ENCODE peak calls at places on chromosomes 4 and X, in eight cellular contexts. One of them, this sample, is unnamed.

GRCh38 chrX:13662537-13662841 is 9.5 kb downstream of the TCEANC start:
- DNase-seq in SK-N-SH: no peak
- DNase-seq in right lobe of liver: no peak
- DNase-seq in WERI-Rb-1: no peak
- DNase-seq in tibial artery: no peak
- DNase-seq in endodermal cell: no peak
- DNase-seq in dorsolateral prefrontal cortex: no peak
- DNase-seq in left lung: no peak
- DNase-seq in this sample: no peak

GRCh38 chrX:136048446-136048845 is 63.2 kb downstream of the SLC9A6 start:
- DNase-seq in SK-N-SH: no peak
- DNase-seq in right lobe of liver: no peak
- DNase-seq in WERI-Rb-1: no peak
- DNase-seq in tibial artery: no peak
- DNase-seq in endodermal cell: no peak
- DNase-seq in dorsolateral prefrontal cortex: no peak
- DNase-seq in left lung: no peak
- DNase-seq in this sample: no peak

GRCh38 chr4:54433686-54434085 is 204.6 kb downstream of the PDGFRA start:
- DNase-seq in SK-N-SH: no peak
- DNase-seq in right lobe of liver: no peak
- DNase-seq in WERI-Rb-1: no peak
- DNase-seq in tibial artery: no peak
- DNase-seq in endodermal cell: peak; percentile 72
- DNase-seq in dorsolateral prefrontal cortex: no peak
- DNase-seq in left lung: no peak
- DNase-seq in this sample: no peak

GRCh38 chr4:138910201-138910913 is 105.2 kb upstream of the NOCT start:
- DNase-seq in SK-N-SH: peak; percentile 52
- DNase-seq in right lobe of liver: no peak
- DNase-seq in WERI-Rb-1: no peak
- DNase-seq in tibial artery: no peak
- DNase-seq in endodermal cell: no peak
- DNase-seq in dorsolateral prefrontal cortex: no peak
- DNase-seq in left lung: no peak
- DNase-seq in this sample: no peak

GRCh38 chr4:8373270-8373972 is 67.1 kb downstream of the ACOX3 start:
- DNase-seq in SK-N-SH: no peak
- DNase-seq in right lobe of liver: no peak
- DNase-seq in WERI-Rb-1: no peak
- DNase-seq in tibial artery: no peak
- DNase-seq in endodermal cell: no peak
- DNase-seq in dorsolateral prefrontal cortex: no peak
- DNase-seq in left lung: no peak
- DNase-seq in this sample: no peak

GRCh38 chrX:10507181-10507580 is 113.2 kb downstream of the MID1 start:
- DNase-seq in SK-N-SH: no peak
- DNase-seq in right lobe of liver: no peak
- DNase-seq in WERI-Rb-1: no peak
- DNase-seq in tibial artery: no peak
- DNase-seq in endodermal cell: no peak
- DNase-seq in dorsolateral prefrontal cortex: no peak
- DNase-seq in left lung: no peak
- DNase-seq in this sample: no peak

GRCh38 chr4:153335665-153336064 is 8.8 kb upstream of the MND1 start:
- DNase-seq in SK-N-SH: no peak
- DNase-seq in right lobe of liver: no peak
- DNase-seq in WERI-Rb-1: no peak
- DNase-seq in tibial artery: no peak
- DNase-seq in endodermal cell: no peak
- DNase-seq in dorsolateral prefrontal cortex: no peak
- DNase-seq in left lung: no peak
- DNase-seq in this sample: no peak

GRCh38 chr4:12761694-12762093 is 722.4 kb downstream of the RAB28 start:
- DNase-seq in SK-N-SH: no peak
- DNase-seq in right lobe of liver: no peak
- DNase-seq in WERI-Rb-1: no peak
- DNase-seq in tibial artery: no peak
- DNase-seq in endodermal cell: no peak
- DNase-seq in dorsolateral prefrontal cortex: no peak
- DNase-seq in left lung: no peak
- DNase-seq in this sample: no peak

GRCh38 chr4:178414881-178415446 is 972.7 kb upstream of the AGA start:
- DNase-seq in SK-N-SH: peak; percentile 1
- DNase-seq in right lobe of liver: no peak
- DNase-seq in WERI-Rb-1: peak; percentile 7
- DNase-seq in tibial artery: no peak
- DNase-seq in endodermal cell: no peak
- DNase-seq in dorsolateral prefrontal cortex: no peak
- DNase-seq in left lung: no peak
- DNase-seq in this sample: no peak

GRCh38 chr4:31237242-31237641 is 517.1 kb downstream of the PCDH7 start:
- DNase-seq in SK-N-SH: no peak
- DNase-seq in right lobe of liver: no peak
- DNase-seq in WERI-Rb-1: no peak
- DNase-seq in tibial artery: no peak
- DNase-seq in endodermal cell: no peak
- DNase-seq in dorsolateral prefrontal cortex: no peak
- DNase-seq in left lung: no peak
- DNase-seq in this sample: no peak

GRCh38 chrX:46327229-46328081 is 217.8 kb downstream of the ZNF674 start:
- DNase-seq in SK-N-SH: no peak
- DNase-seq in right lobe of liver: peak; percentile 57
- DNase-seq in WERI-Rb-1: no peak
- DNase-seq in tibial artery: no peak
- DNase-seq in endodermal cell: peak; percentile 95
- DNase-seq in dorsolateral prefrontal cortex: no peak
- DNase-seq in left lung: peak; percentile 39
- DNase-seq in this sample: peak; percentile 82

GRCh38 chr4:111761531-111761930 is 383.7 kb upstream of the FAM241A start:
- DNase-seq in SK-N-SH: no peak
- DNase-seq in right lobe of liver: no peak
- DNase-seq in WERI-Rb-1: peak; percentile 64
- DNase-seq in tibial artery: no peak
- DNase-seq in endodermal cell: no peak
- DNase-seq in dorsolateral prefrontal cortex: no peak
- DNase-seq in left lung: no peak
- DNase-seq in this sample: no peak

GRCh38 chr4:182917182-182918043 is at the start of gene DCTD:
- DNase-seq in SK-N-SH: peak; percentile 91
- DNase-seq in right lobe of liver: peak; percentile 87
- DNase-seq in WERI-Rb-1: peak; percentile 87
- DNase-seq in tibial artery: peak; percentile 74
- DNase-seq in endodermal cell: peak; percentile 88
- DNase-seq in dorsolateral prefrontal cortex: peak; percentile 68
- DNase-seq in left lung: peak; percentile 80
- DNase-seq in this sample: peak; percentile 75

GRCh38 chr4:74447636-74448233 is 2.8 kb downstream of the AREG start:
- DNase-seq in SK-N-SH: no peak
- DNase-seq in right lobe of liver: no peak
- DNase-seq in WERI-Rb-1: no peak
- DNase-seq in tibial artery: no peak
- DNase-seq in endodermal cell: no peak
- DNase-seq in dorsolateral prefrontal cortex: no peak
- DNase-seq in left lung: no peak
- DNase-seq in this sample: no peak

GRCh38 chr4:173231916-173232315 is 63.3 kb downstream of the GALNT7 start:
- DNase-seq in SK-N-SH: no peak
- DNase-seq in right lobe of liver: no peak
- DNase-seq in WERI-Rb-1: no peak
- DNase-seq in tibial artery: no peak
- DNase-seq in endodermal cell: no peak
- DNase-seq in dorsolateral prefrontal cortex: no peak
- DNase-seq in left lung: no peak
- DNase-seq in this sample: no peak

GRCh38 chr4:2068198-2068470 is 9.0 kb downstream of the NAT8L start:
- DNase-seq in SK-N-SH: no peak
- DNase-seq in right lobe of liver: no peak
- DNase-seq in WERI-Rb-1: no peak
- DNase-seq in tibial artery: no peak
- DNase-seq in endodermal cell: no peak
- DNase-seq in dorsolateral prefrontal cortex: no peak
- DNase-seq in left lung: no peak
- DNase-seq in this sample: no peak

GRCh38 chrX:110042521-110042920 is 39.6 kb downstream of the TMEM164 start:
- DNase-seq in SK-N-SH: no peak
- DNase-seq in right lobe of liver: no peak
- DNase-seq in WERI-Rb-1: no peak
- DNase-seq in tibial artery: no peak
- DNase-seq in endodermal cell: no peak
- DNase-seq in dorsolateral prefrontal cortex: no peak
- DNase-seq in left lung: no peak
- DNase-seq in this sample: no peak

GRCh38 chrX:18973527-18974192 is 10.3 kb downstream of the PHKA2 start:
- DNase-seq in SK-N-SH: no peak
- DNase-seq in right lobe of liver: no peak
- DNase-seq in WERI-Rb-1: peak; percentile 32
- DNase-seq in tibial artery: no peak
- DNase-seq in endodermal cell: no peak
- DNase-seq in dorsolateral prefrontal cortex: peak; percentile 20
- DNase-seq in left lung: no peak
- DNase-seq in this sample: no peak

GRCh38 chrX:104567506-104567905 is 1.5 kb downstream of the IL1RAPL2 start:
- DNase-seq in SK-N-SH: peak; percentile 3
- DNase-seq in right lobe of liver: no peak
- DNase-seq in WERI-Rb-1: no peak
- DNase-seq in tibial artery: no peak
- DNase-seq in endodermal cell: no peak
- DNase-seq in dorsolateral prefrontal cortex: no peak
- DNase-seq in left lung: no peak
- DNase-seq in this sample: no peak
- H3K27me3 ChIP-seq in SK-N-SH: peaks cover 54% of the 10 kb centered on the region
- H3K27me3 ChIP-seq in right lobe of liver: no peaks in the 10 kb centered on the region
- H3K27me3 ChIP-seq in WERI-Rb-1: peaks cover 68% of the 10 kb centered on the region
- H3K27me3 ChIP-seq in tibial artery: peaks cover 18% of the 10 kb centered on the region
- H3K27me3 ChIP-seq in endodermal cell: peaks cover 66% of the 10 kb centered on the region
- H3K27me3 ChIP-seq in dorsolateral prefrontal cortex: peaks cover 20% of the 10 kb centered on the region
- H3K27me3 ChIP-seq in left lung: peaks cover 30% of the 10 kb centered on the region
- H3K27me3 ChIP-seq in this sample: peaks cover 20% of the 10 kb centered on the region

DNA sequence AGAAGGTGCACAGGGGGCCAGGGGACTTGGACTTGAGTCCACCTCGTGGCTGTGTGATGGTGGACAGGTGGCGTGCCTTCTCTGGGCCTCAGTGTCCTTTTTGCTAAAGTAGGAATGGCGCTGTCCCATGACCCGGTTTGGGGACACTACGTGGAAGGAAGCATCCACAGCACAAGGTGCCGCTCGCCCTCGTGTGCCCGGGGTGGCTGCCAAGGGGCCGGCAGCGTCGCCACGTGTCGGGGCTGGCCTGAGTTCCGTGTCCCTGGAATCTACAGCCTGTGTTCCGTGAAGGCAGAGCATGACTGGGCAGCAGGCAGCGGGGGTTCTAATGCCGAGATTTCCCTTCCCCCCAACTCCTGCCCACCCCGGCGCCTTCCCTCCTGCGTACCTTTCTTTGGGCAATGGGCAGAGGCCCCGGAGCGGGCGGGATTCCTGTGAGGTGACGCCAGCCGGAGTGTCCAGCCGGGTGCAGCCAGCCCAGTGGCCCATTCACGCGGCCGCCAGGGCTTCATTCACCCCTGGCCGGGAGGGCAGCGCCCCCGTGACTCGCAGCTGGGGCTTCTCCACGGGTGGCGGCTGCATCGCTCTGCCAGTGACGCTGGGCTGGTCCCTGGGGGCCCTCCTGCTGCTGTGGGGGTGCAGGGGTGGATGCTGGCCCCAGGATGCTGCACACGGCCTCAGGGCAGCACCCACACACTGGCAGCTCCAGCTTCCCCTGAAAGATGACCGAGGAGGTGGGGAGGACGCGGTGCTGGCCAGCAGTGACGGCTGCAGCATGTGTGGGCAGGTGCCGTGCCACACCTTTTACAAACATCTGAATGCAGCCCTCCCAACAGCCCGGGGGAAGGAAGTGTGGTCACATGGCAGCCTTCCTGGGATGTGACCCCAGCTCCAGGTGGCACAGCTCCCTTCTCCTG is 21.2 kb downstream of the DOK7 start:
- DNase-seq in SK-N-SH: peak; percentile 70
- DNase-seq in right lobe of liver: no peak
- DNase-seq in WERI-Rb-1: no peak
- DNase-seq in tibial artery: peak; percentile 39
- DNase-seq in endodermal cell: no peak
- DNase-seq in dorsolateral prefrontal cortex: peak; percentile 63
- DNase-seq in left lung: no peak
- DNase-seq in this sample: peak; percentile 24
- H3K27me3 ChIP-seq in SK-N-SH: no peaks in the 10 kb centered on the region
- H3K27me3 ChIP-seq in right lobe of liver: no peaks in the 10 kb centered on the region
- H3K27me3 ChIP-seq in WERI-Rb-1: no peaks in the 10 kb centered on the region
- H3K27me3 ChIP-seq in tibial artery: peaks cover 8% of the 10 kb centered on the region
- H3K27me3 ChIP-seq in endodermal cell: peaks cover 10% of the 10 kb centered on the region
- H3K27me3 ChIP-seq in dorsolateral prefrontal cortex: no peaks in the 10 kb centered on the region
- H3K27me3 ChIP-seq in left lung: peaks cover 6% of the 10 kb centered on the region
- H3K27me3 ChIP-seq in this sample: no peaks in the 10 kb centered on the region

GRCh38 chrX:17062065-17062464 is 115.6 kb downstream of the REPS2 start:
- DNase-seq in SK-N-SH: no peak
- DNase-seq in right lobe of liver: no peak
- DNase-seq in WERI-Rb-1: no peak
- DNase-seq in tibial artery: no peak
- DNase-seq in endodermal cell: no peak
- DNase-seq in dorsolateral prefrontal cortex: no peak
- DNase-seq in left lung: no peak
- DNase-seq in this sample: no peak

GRCh38 chrX:17052210-17052609 is 105.8 kb downstream of the REPS2 start:
- DNase-seq in SK-N-SH: no peak
- DNase-seq in right lobe of liver: no peak
- DNase-seq in WERI-Rb-1: no peak
- DNase-seq in tibial artery: no peak
- DNase-seq in endodermal cell: no peak
- DNase-seq in dorsolateral prefrontal cortex: no peak
- DNase-seq in left lung: no peak
- DNase-seq in this sample: no peak

GRCh38 chrX:17052776-17053175 is 106.3 kb downstream of the REPS2 start:
- DNase-seq in SK-N-SH: no peak
- DNase-seq in right lobe of liver: no peak
- DNase-seq in WERI-Rb-1: no peak
- DNase-seq in tibial artery: no peak
- DNase-seq in endodermal cell: no peak
- DNase-seq in dorsolateral prefrontal cortex: no peak
- DNase-seq in left lung: no peak
- DNase-seq in this sample: peak; percentile 1

DNA sequence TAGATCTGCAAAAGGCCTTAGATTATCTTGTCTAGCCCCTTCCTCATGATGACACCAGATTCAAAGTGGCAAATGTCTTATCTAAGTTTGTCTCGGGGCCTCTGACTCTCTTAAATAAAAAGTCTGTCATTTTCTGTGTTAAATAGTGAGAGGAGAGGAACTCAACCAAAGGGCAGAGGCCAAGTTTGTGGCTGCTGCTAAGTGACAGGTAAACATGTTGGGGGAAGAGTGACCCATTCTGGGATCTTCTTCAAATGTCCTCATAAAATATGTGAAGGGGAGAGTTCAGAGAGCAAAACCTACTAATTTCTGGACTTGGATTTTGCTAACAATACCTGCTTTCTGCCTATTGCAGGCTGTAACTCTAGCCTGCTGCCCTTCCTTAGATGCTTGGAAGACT is 110.8 kb downstream of the REPS2 start:
- DNase-seq in SK-N-SH: no peak
- DNase-seq in right lobe of liver: no peak
- DNase-seq in WERI-Rb-1: no peak
- DNase-seq in tibial artery: no peak
- DNase-seq in endodermal cell: no peak
- DNase-seq in dorsolateral prefrontal cortex: no peak
- DNase-seq in left lung: no peak
- DNase-seq in this sample: no peak
- H3K27me3 ChIP-seq in SK-N-SH: no peaks in the 10 kb centered on the region
- H3K27me3 ChIP-seq in right lobe of liver: no peaks in the 10 kb centered on the region
- H3K27me3 ChIP-seq in WERI-Rb-1: peaks cover 3% of the 10 kb centered on the region
- H3K27me3 ChIP-seq in tibial artery: no peaks in the 10 kb centered on the region
- H3K27me3 ChIP-seq in endodermal cell: no peaks in the 10 kb centered on the region
- H3K27me3 ChIP-seq in dorsolateral prefrontal cortex: no peaks in the 10 kb centered on the region
- H3K27me3 ChIP-seq in left lung: no peaks in the 10 kb centered on the region
- H3K27me3 ChIP-seq in this sample: no peaks in the 10 kb centered on the region

GRCh38 chrX:140503230-140503585 is 1.7 kb downstream of the SOX3 start:
- DNase-seq in SK-N-SH: peak; percentile 10
- DNase-seq in right lobe of liver: no peak
- DNase-seq in WERI-Rb-1: no peak
- DNase-seq in tibial artery: no peak
- DNase-seq in endodermal cell: peak; percentile 54
- DNase-seq in dorsolateral prefrontal cortex: no peak
- DNase-seq in left lung: no peak
- DNase-seq in this sample: no peak
- H3K27me3 ChIP-seq in SK-N-SH: peaks cover 84% of the 10 kb centered on the region
- H3K27me3 ChIP-seq in right lobe of liver: no peaks in the 10 kb centered on the region
- H3K27me3 ChIP-seq in WERI-Rb-1: peaks cover 80% of the 10 kb centered on the region
- H3K27me3 ChIP-seq in tibial artery: peaks cover 63% of the 10 kb centered on the region
- H3K27me3 ChIP-seq in endodermal cell: peaks cover 95% of the 10 kb centered on the region
- H3K27me3 ChIP-seq in dorsolateral prefrontal cortex: peaks cover 38% of the 10 kb centered on the region
- H3K27me3 ChIP-seq in left lung: peaks cover 72% of the 10 kb centered on the region
- H3K27me3 ChIP-seq in this sample: peaks cover 34% of the 10 kb centered on the region

This sample was measured in MG63.